ENCODE peak calls at places on chromosome X, in four cellular contexts. T is K562, U is HepG2, B is GM12878. C is an unnamed sample.

GRCh38 chrX:103847174-103847870 is 15.3 kb upstream of the RAB9B start:
- DNase-seq in T (no peak), U (no peak), B (no peak), C (no peak)

GRCh38 chrX:139508099-139508498 is 22.4 kb upstream of the F9 start:
- DNase-seq in B (no peak), T (no peak), U (no peak), C (no peak)

GRCh38 chrX:27435031-27435430 is 28.1 kb downstream of the PPP4R3C start:
- DNase-seq in B (no peak), U (no peak), T (no peak), C (no peak)

GRCh38 chrX:39969826-39970569 is 127.8 kb downstream of the BCOR start:
- DNase-seq in U (no peak), T (no peak), B (no peak), C (no peak)

GRCh38 chrX:107470198-107470597 is 20.7 kb downstream of the FRMPD3 start:
- DNase-seq in B (no peak), U (no peak), T (no peak), C (no peak)

GRCh38 chrX:110699109-110699508 is 96.5 kb downstream of the CHRDL1 start:
- DNase-seq in T (no peak), B (no peak), U (no peak), C (no peak)

GRCh38 chrX:121163443-121163842 is 116.0 kb downstream of the GLUD2 start:
- DNase-seq in B (no peak), U (no peak), T (no peak), C (no peak)

GRCh38 chrX:149286940-149287349 is 218.2 kb downstream of the IDS start:
- DNase-seq in B (peak), T (peak), U (peak), C (peak)

GRCh38 chrX:67726028-67726427 is 182.2 kb downstream of the AR start:
- DNase-seq in B (no peak), T (no peak), U (no peak), C (no peak)

GRCh38 chrX:155262970-155263754 is 1.1 kb downstream of the RAB39B start:
- DNase-seq in U (no peak), B (no peak), T (no peak), C (no peak)

GRCh38 chrX:18983711-18984380 is at the start of gene PHKA2:
- DNase-seq in U (peak), B (no peak), T (peak), C (peak)

DNA sequence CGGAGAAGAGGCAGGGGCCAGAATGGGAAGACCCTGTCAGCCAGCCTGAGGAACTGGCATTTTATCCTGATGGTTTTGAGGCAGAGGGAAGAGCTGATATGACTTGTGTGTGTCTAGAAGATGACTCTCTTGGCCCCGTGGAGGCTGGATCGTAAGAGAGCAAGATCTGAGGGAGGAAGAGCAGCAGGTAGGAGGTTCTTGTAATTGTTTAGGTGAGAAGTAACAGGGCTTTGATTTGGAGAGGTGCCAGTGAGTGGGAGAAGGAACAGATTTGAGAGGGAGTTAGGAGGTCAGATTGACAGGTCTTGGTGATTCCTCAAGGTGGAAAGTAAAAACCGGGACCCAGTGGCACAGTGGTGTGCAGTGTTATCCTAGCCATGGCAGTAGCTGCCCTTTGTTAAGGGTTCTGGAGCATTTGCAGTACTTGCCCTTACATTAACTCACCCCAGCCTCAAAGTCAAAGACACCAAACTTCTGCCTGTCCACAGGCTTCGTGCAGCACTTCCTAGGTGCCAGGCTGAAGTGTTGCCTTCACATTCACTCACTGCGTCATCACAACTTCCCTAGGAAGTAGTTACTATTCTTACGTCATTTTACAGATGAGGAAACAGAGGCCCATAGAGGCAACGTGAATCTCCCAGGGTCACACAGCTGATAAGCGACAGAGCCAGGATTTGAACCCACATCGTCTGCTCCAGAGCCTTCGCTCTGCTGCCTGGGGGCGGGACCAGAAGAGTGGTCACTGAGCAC is 23.7 kb downstream of the RTL5 start:
- DNase-seq in U (no peak), B (no peak), T (no peak), C (no peak)
- TF ChIP-seq TCF7 in U (no peak), B (no peak), T (no peak), C (no peak)

GRCh38 chrX:47621851-47622250 is 2.2 kb upstream of the SYN1 start:
- DNase-seq in T (no peak), B (no peak), U (no peak), C (no peak)

GRCh38 chrX:47619486-47620302 is at the start of gene SYN1:
- DNase-seq in B (no peak), T (peak), U (peak), C (peak)

GRCh38 chrX:47620303-47620685 is 637 bp upstream of the SYN1 start:
- DNase-seq in U (no peak), B (no peak), T (no peak), C (no peak)

GRCh38 chrX:47625365-47625764 is 4.4 kb downstream of the CFP start:
- DNase-seq in U (no peak), T (no peak), B (no peak), C (no peak)

DNA sequence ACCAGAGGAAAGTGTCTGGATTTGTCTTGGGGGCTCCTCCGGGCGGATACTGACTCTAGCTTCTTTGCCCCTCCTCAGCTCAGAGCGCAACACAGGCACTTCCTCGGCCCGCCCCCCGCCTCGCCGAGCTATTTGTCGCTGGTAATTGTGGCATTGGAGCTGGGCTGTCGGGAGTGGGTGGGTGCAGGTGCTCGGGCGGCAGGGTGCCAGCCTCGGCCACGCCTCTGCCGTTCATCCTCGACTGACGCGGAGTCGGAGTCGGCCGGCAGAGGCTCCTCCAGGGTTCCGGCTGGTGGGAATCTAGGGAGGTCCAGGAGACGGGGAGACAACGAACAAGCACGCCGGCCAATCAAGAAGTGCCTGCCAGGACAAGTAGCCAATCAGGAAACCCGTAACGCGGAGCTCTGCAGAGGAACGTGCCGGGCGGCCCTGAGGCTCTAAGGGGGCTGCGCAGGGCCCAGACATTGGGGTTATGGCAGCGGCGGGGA is 3.9 kb upstream of the SYN1 start:
- DNase-seq in T (peak), U (peak), B (no peak), C (peak)
- TF ChIP-seq TCF7 in T (no peak), U (no peak), B (no peak), C (no peak)

GRCh38 chrX:23822397-23822796 is 39.4 kb downstream of the SAT1 start:
- DNase-seq in T (no peak), U (peak), B (no peak), C (no peak)
- TF ChIP-seq TCF7 in T (no peak), U (no peak), B (no peak), C (no peak)

GRCh38 chrX:147953976-147954375 is 27.2 kb upstream of the FMR1NB start:
- DNase-seq in U (no peak), B (no peak), T (no peak), C (no peak)

GRCh38 chrX:147950352-147950751 is 30.8 kb upstream of the FMR1NB start:
- DNase-seq in T (no peak), B (no peak), U (peak), C (no peak)

GRCh38 chrX:147945286-147945685 is 33.6 kb downstream of the FMR1 start:
- DNase-seq in B (no peak), T (no peak), U (no peak), C (no peak)

GRCh38 chrX:147948531-147948930 is 32.6 kb upstream of the FMR1NB start:
- DNase-seq in T (no peak), U (no peak), B (no peak), C (no peak)
- TF ChIP-seq TCF7 in T (no peak), U (no peak), B (no peak), C (no peak)

GRCh38 chrX:42028113-42028512 is 104.8 kb upstream of the CASK start:
- DNase-seq in B (no peak), T (peak), U (peak), C (no peak)
- TF ChIP-seq TCF7 in B (no peak), T (no peak), U (no peak), C (no peak)